ENCODE peak calls at places on chromosomes 6 and 20, in six cellular contexts. R, A, U, C, G and J are unnamed samples.

GRCh38 chr6:146878564-146879343 is 280.0 kb downstream of the ADGB start:
- DNase-seq in G (no peak), C (no peak), U (no peak), A (peak; percentile 45), R (no peak), J (no peak)

GRCh38 chr6:32431142-32431541 is 8.5 kb upstream of the HLA-DRA start:
- DNase-seq in U (no peak), C (no peak), R (no peak), A (no peak), G (no peak), J (no peak)

GRCh38 chr6:135212020-135212806 is 31.1 kb downstream of the MYB start:
- DNase-seq in A (peak; percentile 81), G (no peak), U (no peak), R (peak; percentile 56), C (no peak), J (no peak)

GRCh38 chr6:4460595-4461475 is 315.4 kb upstream of the CDYL start:
- DNase-seq in C (no peak), R (peak; percentile 44), G (peak; percentile 26), A (no peak), U (peak; percentile 10), J (no peak)

GRCh38 chr6:139150915-139151314 is 16.0 kb downstream of the HECA start:
- DNase-seq in R (no peak), C (no peak), A (peak; percentile 74), U (no peak), G (peak; percentile 20), J (no peak)

GRCh38 chr6:23267651-23268050 is 698.3 kb downstream of the HDGFL1 start:
- DNase-seq in G (no peak), A (no peak), C (no peak), U (no peak), R (no peak), J (no peak)

GRCh38 chr6:2396856-2397640 is 151.6 kb upstream of the GMDS start:
- DNase-seq in U (no peak), R (peak; percentile 85), G (no peak), C (no peak), A (no peak), J (no peak)

GRCh38 chr6:117552618-117553017 is 49.7 kb downstream of the GOPC start:
- DNase-seq in C (no peak), G (no peak), U (no peak), A (no peak), R (peak; percentile 44), J (no peak)

GRCh38 chr6:151773382-151773781 is 34.1 kb upstream of the ESR1 start:
- DNase-seq in R (no peak), G (no peak), U (no peak), C (no peak), A (no peak), J (no peak)

GRCh38 chr6:116847234-116847633 is 18.4 kb upstream of the GPRC6A start:
- DNase-seq in R (peak; percentile 41), C (no peak), U (no peak), A (peak; percentile 24), G (no peak), J (no peak)

GRCh38 chr6:106181664-106182418 is 95.7 kb downstream of the PRDM1 start:
- DNase-seq in R (peak; percentile 88), C (peak; percentile 33), G (no peak), A (peak; percentile 55), U (no peak), J (no peak)

GRCh38 chr6:80223743-80224212 is 117.3 kb downstream of the BCKDHB start:
- DNase-seq in R (no peak), C (no peak), G (no peak), U (no peak), A (no peak), J (no peak)

GRCh38 chr6:16482702-16483314 is 244.4 kb downstream of the GMPR start:
- DNase-seq in U (no peak), C (no peak), R (no peak), G (no peak), A (no peak), J (no peak)

GRCh38 chr6:41489284-41489851 is 56.8 kb upstream of the FOXP4 start:
- DNase-seq in U (peak; percentile 81), R (peak; percentile 56), A (no peak), G (no peak), C (no peak), J (no peak)

GRCh38 chr6:81331526-81331925 is 421.0 kb downstream of the TENT5A start:
- DNase-seq in C (no peak), G (no peak), U (no peak), A (no peak), R (peak; percentile 7), J (no peak)

GRCh38 chr6:63521475-63522210 is 50.6 kb upstream of the LOC128125822 start:
- DNase-seq in A (no peak), C (no peak), U (no peak), R (no peak), G (no peak), J (no peak)

GRCh38 chr20:11544029-11544678 is 373.5 kb upstream of the BTBD3 start:
- DNase-seq in G (peak; percentile 67), C (peak; percentile 49), A (peak; percentile 79), U (no peak), R (peak; percentile 75), J (no peak)
- TF ChIP-seq CTCF in G (peak; percentile 84), C (peak; percentile 81), A (peak; percentile 38), U (peak; percentile 68), R (peak; percentile 71), J (peak; percentile 58)

GRCh38 chr6:125512621-125513020 is 210.9 kb upstream of the HDDC2 start:
- DNase-seq in C (no peak), U (no peak), R (no peak), A (peak; percentile 2), G (no peak), J (no peak)
- TF ChIP-seq CTCF in C (peak; percentile 55), U (no peak), R (peak; percentile 14), A (peak; percentile 52), G (peak; percentile 40), J (no peak)

GRCh38 chr20:4780245-4780644 is 58.5 kb downstream of the PRND start:
- DNase-seq in C (no peak), G (no peak), R (no peak), U (no peak), A (no peak), J (no peak)
- TF ChIP-seq CTCF in C (no peak), G (no peak), R (no peak), U (no peak), A (no peak), J (peak; percentile 4)

GRCh38 chr20:50133474-50134217 is 19.9 kb downstream of the PEDS1 start:
- DNase-seq in C (no peak), G (no peak), R (no peak), A (no peak), U (no peak), J (no peak)
- TF ChIP-seq CTCF in C (no peak), G (peak; percentile 42), R (no peak), A (peak; percentile 33), U (no peak), J (peak; percentile 37)